ENCODE peak calls at places on chromosomes 3 and 15, in four cellular contexts. U, Y, E and M are unnamed samples. For H3K36me3, the result is how much of the 10 kb centered on the place peaks cover.

GRCh38 chr3:177820683-177821316 is 623.5 kb upstream of the TBL1XR1 start:
- DNase-seq in E (peak), Y (no peak), U (no peak), M (no peak)

GRCh38 chr3:157282261-157283191 is 122.6 kb upstream of the CCNL1 start:
- DNase-seq in U (peak), Y (no peak), E (peak), M (no peak)

GRCh38 chr3:106025151-106025722 is 156.4 kb upstream of the CBLB start:
- DNase-seq in E (peak), Y (no peak), U (peak), M (no peak)

GRCh38 chr15:51499379-51499976 is 123.1 kb downstream of the DMXL2 start:
- DNase-seq in Y (peak), E (peak), U (peak), M (peak)

GRCh38 chr3:71454513-71455423 is 128.8 kb downstream of the FOXP1 start:
- DNase-seq in Y (no peak), E (no peak), U (no peak), M (no peak)

GRCh38 chr15:63054281-63054683 is 11.7 kb downstream of the TPM1 start:
- DNase-seq in E (no peak), U (no peak), Y (no peak), M (peak)

GRCh38 chr3:8970971-8971589 is 7.8 kb upstream of the RAD18 start:
- DNase-seq in E (no peak), U (peak), Y (peak), M (peak)

GRCh38 chr3:125132815-125133214 is 77.0 kb upstream of the HEG1 start:
- DNase-seq in U (no peak), Y (no peak), E (no peak), M (no peak)

GRCh38 chr15:48875241-48875640 is 2.7 kb upstream of the EID1 start:
- DNase-seq in Y (no peak), E (no peak), U (peak), M (no peak)

GRCh38 chr15:64687167-64688085 is 88.0 kb downstream of the RBPMS2 start:
- DNase-seq in U (no peak), E (no peak), Y (no peak), M (no peak)

GRCh38 chr3:109275702-109276293 is 40.5 kb downstream of the DPPA2 start:
- DNase-seq in Y (peak), U (peak), E (peak), M (peak)

GRCh38 chr3:183116051-183116614 is 16.8 kb upstream of the MCCC1 start:
- DNase-seq in U (no peak), E (no peak), Y (peak), M (peak)

GRCh38 chr15:62999923-63000484 is 42.5 kb upstream of the TPM1 start:
- DNase-seq in E (no peak), U (no peak), Y (no peak), M (no peak)

GRCh38 chr3:108552267-108553159 is 36.7 kb downstream of the CIP2A start:
- DNase-seq in E (peak), Y (peak), U (no peak), M (peak)

GRCh38 chr15:92273732-92274131 is 119.9 kb upstream of the ST8SIA2 start:
- DNase-seq in E (no peak), Y (no peak), U (no peak), M (no peak)

GRCh38 chr15:35757790-35758189 is 211.8 kb upstream of the DPH6 start:
- DNase-seq in U (no peak), E (no peak), Y (no peak), M (no peak)

GRCh38 chr15:40111888-40112287 is 3.2 kb upstream of the BMF start:
- DNase-seq in E (no peak), Y (no peak), U (no peak), M (no peak)

GRCh38 chr3:12706504-12707253 is 42.8 kb upstream of the RAF1 start:
- DNase-seq in E (peak), U (peak), Y (peak), M (peak)

GRCh38 chr15:82810863-82811421 is 1.5 kb downstream of the WHAMM start:
- DNase-seq in U (no peak), E (peak), Y (no peak), M (peak)

GRCh38 chr3:135083756-135084155 is 288.7 kb downstream of the EPHB1 start:
- DNase-seq in E (no peak), Y (no peak), U (no peak), M (no peak)

GRCh38 chr15:73368301-73369072 is at the start of gene HCN4:
- DNase-seq in E (no peak), U (no peak), Y (no peak), M (no peak)

GRCh38 chr3:13887746-13888300 is 8.0 kb upstream of the WNT7A start:
- DNase-seq in E (no peak), U (no peak), Y (no peak), M (no peak)

GRCh38 chr3:55897573-55898224 is 410.6 kb upstream of the WNT5A start:
- DNase-seq in E (no peak), U (peak), Y (no peak), M (no peak)

GRCh38 chr15:38354321-38354929 is 99.5 kb upstream of the FAM98B start:
- DNase-seq in Y (peak), U (peak), E (peak), M (peak)

GRCh38 chr15:75828429-75828828 is 14.8 kb upstream of the UBE2Q2 start:
- DNase-seq in U (no peak), E (no peak), Y (no peak), M (no peak)

GRCh38 chr3:33717616-33717865 is 513 bp downstream of the CLASP2 start:
- DNase-seq in Y (no peak), E (peak), U (no peak), M (peak)

GRCh38 chr3:108127301-108127988 is 36.6 kb upstream of the CD47 start:
- DNase-seq in Y (no peak), E (no peak), U (no peak), M (peak)

GRCh38 chr3:73409405-73409804 is 215.3 kb downstream of the PDZRN3 start:
- DNase-seq in E (peak), Y (no peak), U (no peak), M (no peak)

GRCh38 chr15:76208084-76208785 is 103.0 kb downstream of the ETFA start:
- DNase-seq in E (no peak), Y (no peak), U (no peak), M (no peak)

GRCh38 chr15:38229700-38230099 is 22.9 kb upstream of the SPRED1 start:
- DNase-seq in Y (no peak), E (no peak), U (no peak), M (no peak)

GRCh38 chr3:193772389-193772788 is 179.4 kb downstream of the OPA1 start:
- DNase-seq in U (no peak), E (no peak), Y (peak), M (no peak)

GRCh38 chr3:133568294-133569014 is 5.0 kb upstream of the CDV3 start:
- DNase-seq in Y (peak), U (peak), E (peak), M (no peak)

GRCh38 chr15:75594276-75594675 is 15.2 kb upstream of the PTPN9 start:
- DNase-seq in E (no peak), U (no peak), Y (no peak), M (no peak)

GRCh38 chr3:188219147-188219546 is 65.2 kb downstream of the LPP start:
- DNase-seq in U (no peak), Y (no peak), E (no peak), M (peak)

GRCh38 chr3:87733671-87734367 is 325.0 kb downstream of the CGGBP1 start:
- DNase-seq in Y (no peak), U (no peak), E (no peak), M (no peak)

GRCh38 chr3:11060500-11061251 is 68.1 kb downstream of the SLC6A1 start:
- DNase-seq in E (peak), U (peak), Y (peak), M (peak)

GRCh38 chr3:43161684-43162512 is 56.0 kb upstream of the POMGNT2 start:
- DNase-seq in E (no peak), Y (peak), U (no peak), M (peak)

DNA sequence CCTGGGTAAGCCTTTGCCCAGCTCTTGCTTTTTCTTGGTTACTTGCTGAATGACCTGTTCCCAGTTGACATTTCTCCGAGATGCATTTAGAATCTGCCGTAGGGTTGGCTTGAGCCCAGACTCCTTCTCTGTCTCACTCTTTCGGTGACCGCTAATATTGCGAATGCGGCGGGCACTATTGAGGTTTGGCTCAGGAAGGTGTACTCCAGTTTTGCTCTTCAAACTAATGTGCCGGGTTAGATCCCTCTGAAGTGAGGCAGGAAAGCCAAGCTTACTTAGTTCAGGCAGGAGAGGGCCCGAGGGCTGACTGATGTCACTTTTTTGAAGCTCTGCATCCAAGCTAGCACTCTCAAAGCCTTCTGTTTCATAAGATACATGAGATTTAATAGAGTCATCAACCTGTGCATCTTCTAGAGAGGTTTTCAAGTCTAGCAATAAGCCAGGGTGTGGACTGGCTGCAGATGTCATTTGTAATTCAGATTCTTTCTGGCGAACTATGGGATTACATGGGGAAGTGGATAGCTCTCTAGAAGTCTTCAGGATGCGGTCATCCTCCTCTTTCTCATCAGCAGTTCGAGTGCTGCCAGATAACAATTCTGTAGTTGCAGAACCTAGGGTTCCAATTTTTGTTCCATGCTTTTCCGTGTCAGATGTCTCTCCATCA is 41.0 kb downstream of the ZNF106 start:
- DNase-seq in E (no peak), U (no peak), Y (no peak), M (no peak)
- H3K36me3 ChIP-seq in E (under half), U (half or more), Y (half or more), M (under half)

GRCh38 chr3:102114264-102114979 is 265.1 kb downstream of the NFKBIZ start:
- DNase-seq in E (no peak), U (no peak), Y (no peak), M (peak)
- H3K27ac ChIP-seq in E (no peak), U (no peak), Y (no peak), M (no peak)

GRCh38 chr3:89957461-89957860 is 850.0 kb downstream of the EPHA3 start:
- DNase-seq in U (no peak), Y (no peak), E (peak), M (no peak)
- H3K36me3 ChIP-seq in U (under half), Y (under half), E (under half), M (under half)

GRCh38 chr3:141499304-141499703 is 12.5 kb downstream of the RASA2 start:
- DNase-seq in Y (no peak), E (no peak), U (no peak), M (no peak)
- H3K27ac ChIP-seq in Y (no peak), E (no peak), U (no peak), M (peak)